ENCODE peak calls at places on chromosome 10, in eight cellular contexts. Y is cardiac muscle cell, K is fibroblast of lung, B is right lobe of liver, D is left ventricle myocardium inferior, C is MM.1S, X is colonic mucosa, H is lower lobe of right lung. Q is an unnamed sample.

GRCh38 chr10:93741367-93741766 is 16.4 kb upstream of the LGI1 start:
- DNase-seq in Y (no peak), B (no peak), C (no peak), D (no peak), X (no peak), H (no peak), K (no peak), Q (no peak)

GRCh38 chr10:6525599-6526160 is 54.4 kb downstream of the PRKCQ start:
- DNase-seq in D (no peak), Y (no peak), K (no peak), B (no peak), C (no peak), X (no peak), H (no peak), Q (no peak)

GRCh38 chr10:112280205-112280921 is 2.8 kb upstream of the TECTB start:
- DNase-seq in Y (no peak), H (no peak), K (no peak), X (no peak), D (no peak), C (no peak), B (no peak), Q (no peak)

GRCh38 chr10:33421789-33422188 is 87.3 kb upstream of the NRP1 start:
- DNase-seq in Y (no peak), K (peak; percentile 97), H (no peak), C (no peak), D (no peak), X (no peak), B (no peak), Q (peak; percentile 63)

GRCh38 chr10:44859546-44860285 is 51.4 kb upstream of the TMEM72 start:
- DNase-seq in D (no peak), H (no peak), C (no peak), K (no peak), X (no peak), B (no peak), Y (no peak), Q (no peak)

GRCh38 chr10:46175311-46175710 is 111.5 kb upstream of the ANTXRL start:
- DNase-seq in B (no peak), K (no peak), X (no peak), D (no peak), H (no peak), C (no peak), Y (no peak), Q (no peak)

GRCh38 chr10:55215699-55216098 is 414.7 kb upstream of the PCDH15 start:
- DNase-seq in B (no peak), K (no peak), D (no peak), Y (no peak), C (no peak), H (no peak), X (no peak), Q (no peak)

GRCh38 chr10:12908773-12909172 is 92.7 kb downstream of the CCDC3 start:
- DNase-seq in H (no peak), C (no peak), Y (no peak), B (no peak), K (no peak), X (no peak), D (no peak), Q (no peak)

GRCh38 chr10:131936756-131937155 is 35.9 kb downstream of the PPP2R2D start:
- DNase-seq in Y (no peak), B (no peak), H (no peak), D (no peak), C (no peak), K (no peak), X (no peak), Q (no peak)

GRCh38 chr10:2610946-2611345 is 456.4 kb upstream of the PFKP start:
- DNase-seq in K (no peak), B (no peak), D (no peak), Y (peak; percentile 10), C (no peak), X (no peak), H (no peak), Q (no peak)

GRCh38 chr10:53737132-53737531 is 964.5 kb upstream of the MBL2 start:
- DNase-seq in D (no peak), K (no peak), B (no peak), Y (no peak), H (no peak), C (no peak), X (no peak), Q (no peak)
- TF ChIP-seq CTCF in D (no peak), K (no peak), B (no peak), Y (no peak), H (no peak), C (no peak), X (no peak), Q (no peak)

DNA sequence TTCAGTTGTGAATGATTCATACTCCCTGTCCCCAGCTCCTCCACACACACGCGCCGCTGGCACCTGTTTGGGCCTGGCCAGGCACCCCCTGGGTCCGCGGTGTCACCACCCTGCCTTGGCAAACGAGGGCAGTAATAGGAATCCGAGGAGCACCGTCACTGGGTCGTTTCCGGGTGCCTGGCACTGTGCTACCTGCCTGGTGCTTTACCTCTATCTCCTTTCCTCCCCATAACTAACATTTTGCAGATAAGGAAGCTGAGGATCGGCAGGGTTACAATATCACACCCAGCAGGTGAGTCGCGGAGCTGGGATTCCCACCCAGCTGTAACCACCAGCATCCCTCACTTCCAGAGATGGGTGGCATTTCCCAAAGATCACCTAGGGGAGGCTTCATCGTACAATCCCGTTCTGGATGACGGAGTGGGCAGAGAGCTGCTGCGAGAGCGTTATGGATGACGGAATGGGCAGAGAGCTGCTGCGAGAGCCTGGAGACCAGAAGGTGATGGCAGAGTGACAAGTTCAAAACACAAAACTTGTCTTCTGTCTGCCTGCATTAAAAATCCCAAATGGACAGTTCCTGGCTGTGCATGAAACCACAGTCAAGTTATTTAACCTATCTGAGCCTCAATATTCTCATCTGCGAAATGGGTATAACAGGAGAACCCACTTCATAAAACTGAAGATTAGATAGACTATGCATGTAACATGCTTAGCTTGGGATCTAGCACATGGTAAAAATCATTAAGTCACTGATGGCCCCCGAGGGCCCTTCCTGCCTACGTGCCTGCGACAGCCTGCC is 1.1 kb upstream of the HSPA12A start:
- DNase-seq in D (no peak), X (no peak), H (no peak), Y (no peak), K (no peak), B (no peak), C (no peak), Q (no peak)
- H3K4me3 ChIP-seq in D (peak overlapping the region; percentile 92), X (peak overlapping the region; percentile 79), H (peak overlapping the region; percentile 63), Y (peak overlapping the region; percentile 67), K (peak overlapping the region; percentile 66), B (peak overlapping the region; percentile 73), C (peak overlapping the region; percentile 67), Q (peak overlapping the region; percentile 67)

GRCh38 chr10:8060704-8061121 is 6.2 kb downstream of the GATA3 start:
- DNase-seq in B (no peak), H (no peak), C (no peak), K (no peak), Y (no peak), X (no peak), D (no peak), Q (no peak)
- H3K27me3 ChIP-seq in B (no peaks in the 10 kb centered on the region), H (peaks cover 67% of the 10 kb centered on the region), C (no peaks in the 10 kb centered on the region), K (peaks cover 48% of the 10 kb centered on the region), Y (peaks cover 48% of the 10 kb centered on the region), X (peaks cover 36% of the 10 kb centered on the region), D (peaks cover 100% of the 10 kb centered on the region), Q (no peaks in the 10 kb centered on the region)

DNA sequence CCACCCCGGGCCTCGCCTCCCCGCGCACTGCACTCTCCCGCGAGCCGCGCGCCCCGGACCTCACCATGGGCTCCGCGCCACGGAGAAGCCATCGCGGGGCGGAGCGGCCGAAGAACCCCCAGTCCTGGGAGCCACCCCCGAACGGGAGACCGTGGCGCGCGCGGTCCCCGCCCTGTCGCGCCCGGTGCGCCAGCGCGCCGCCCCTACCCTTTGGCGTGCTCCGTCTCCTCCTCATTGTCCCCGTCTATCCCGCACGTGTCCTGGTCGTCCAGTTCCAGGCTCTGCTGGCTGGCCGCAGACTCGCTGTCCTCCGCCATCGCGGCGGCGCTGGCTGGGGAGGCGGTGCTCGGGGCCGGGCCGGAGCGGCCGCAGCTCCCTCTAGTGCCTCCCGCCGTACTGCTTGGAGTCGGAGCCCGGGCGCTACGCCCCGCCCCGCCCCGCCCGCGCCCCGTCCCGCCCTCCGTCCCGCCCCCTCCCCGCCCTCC is at the start of gene NMT2:
- DNase-seq in Y (peak; percentile 94), D (peak; percentile 88), B (peak; percentile 93), K (peak; percentile 78), H (peak; percentile 91), C (peak; percentile 83), X (peak; percentile 87), Q (no peak)
- TF ChIP-seq CTCF in Y (peak; percentile 39), D (peak; percentile 61), B (peak; percentile 48), K (peak; percentile 16), H (peak; percentile 37), C (peak; percentile 17), X (no peak), Q (peak; percentile 21)

DNA sequence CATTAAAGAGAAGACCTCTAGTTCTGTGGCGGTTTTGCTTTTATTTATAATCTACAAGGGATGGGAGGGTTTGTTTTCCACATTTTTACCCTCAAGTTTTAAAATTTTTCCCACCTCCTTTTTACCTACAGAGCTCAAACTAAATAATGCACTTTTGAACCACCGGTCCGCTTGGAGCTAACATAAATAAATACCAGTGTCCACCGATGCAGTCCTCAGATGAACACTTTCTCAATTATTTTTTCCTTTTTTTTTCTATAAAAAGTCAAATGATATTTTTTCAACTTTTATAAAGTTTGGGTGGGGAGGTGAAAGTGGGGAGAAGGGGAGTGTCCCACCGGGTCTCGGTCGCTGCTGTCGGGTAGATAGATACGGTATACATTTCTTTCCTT is 3.3 kb downstream of the ZNF503 start:
- DNase-seq in Y (no peak), H (no peak), C (no peak), K (no peak), B (no peak), D (no peak), X (no peak), Q (no peak)
- H3K4me3 ChIP-seq in Y (peak overlapping the region; percentile 97), H (peak overlapping the region; percentile 93), C (no peak overlapping the region), K (peak overlapping the region; percentile 97), B (no peak overlapping the region), D (peak overlapping the region; percentile 93), X (no peak overlapping the region), Q (peak overlapping the region; percentile 80)

DNA sequence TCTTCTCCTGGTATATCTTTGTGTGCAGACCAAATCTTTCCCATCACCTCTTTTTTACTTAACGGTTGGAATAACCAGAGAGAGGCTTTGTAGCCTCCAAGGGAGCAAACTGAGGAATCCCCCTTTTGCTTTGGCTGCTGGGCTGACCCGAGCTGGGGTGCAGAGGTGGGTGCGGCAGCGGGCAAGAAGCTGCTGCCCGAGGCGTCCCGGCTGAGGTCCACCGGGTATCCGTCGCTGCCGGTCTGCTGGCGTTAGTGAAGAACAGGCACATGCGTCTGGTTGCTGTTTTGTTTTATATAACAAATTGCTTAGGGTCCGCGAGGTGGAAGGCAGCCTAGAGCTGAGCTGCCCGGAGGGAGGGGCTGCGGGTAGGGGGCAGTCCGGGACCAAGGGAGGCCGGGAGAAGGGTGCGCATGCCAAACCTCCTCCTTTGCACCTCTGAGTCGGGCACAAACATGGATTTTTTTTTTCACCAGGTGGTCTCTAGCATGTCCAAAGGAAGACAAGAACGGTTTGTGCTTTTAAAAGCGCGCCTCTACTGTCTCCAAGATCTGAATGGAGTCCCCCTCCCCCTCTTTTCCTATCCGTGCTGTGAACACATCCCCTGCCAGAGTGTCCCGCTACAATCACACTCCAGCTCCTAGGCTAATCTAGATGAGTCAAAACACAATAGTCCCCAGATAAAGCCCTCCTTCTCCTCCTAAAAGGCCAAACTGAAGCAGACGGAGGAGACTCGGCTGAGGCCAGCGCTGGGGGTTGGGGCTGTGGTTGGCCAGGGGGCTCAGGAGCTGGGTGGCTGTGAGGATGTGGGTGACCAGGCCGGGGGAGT is 6.8 kb upstream of the GATA3 start:
- DNase-seq in Y (no peak), D (no peak), K (no peak), B (no peak), X (no peak), C (no peak), H (no peak), Q (no peak)
- H3K27me3 ChIP-seq in Y (peaks cover 100% of the 10 kb centered on the region), D (peaks cover 100% of the 10 kb centered on the region), K (peaks cover 95% of the 10 kb centered on the region), B (peaks cover 72% of the 10 kb centered on the region), X (peaks cover 96% of the 10 kb centered on the region), C (peaks cover 40% of the 10 kb centered on the region), H (peaks cover 100% of the 10 kb centered on the region), Q (peaks cover 94% of the 10 kb centered on the region)

GRCh38 chr10:96374639-96374984 is 15.8 kb upstream of the OPALIN start:
- DNase-seq in X (no peak), K (no peak), B (no peak), H (no peak), Y (peak; percentile 38), C (no peak), D (no peak), Q (no peak)
- TF ChIP-seq CTCF in X (no peak), K (no peak), B (no peak), H (no peak), Y (no peak), C (no peak), D (no peak), Q (no peak)